ENCODE peak calls at places on chromosomes 1 and 21, in four cellular contexts. M is tibial nerve, O is HCT116, I is cardiac muscle cell. Q is an unnamed sample.

GRCh38 chr1:233337505-233337904 is 10.0 kb downstream of the MAP3K21 start:
- DNase-seq in M (no peak), O (no peak), I (no peak), Q (no peak)

GRCh38 chr1:67650061-67650460 is 34.9 kb upstream of the GADD45A start:
- DNase-seq in M (no peak), O (no peak), I (no peak), Q (no peak)

GRCh38 chr1:34500451-34500850 is 254.4 kb upstream of the GJB5 start:
- DNase-seq in I (peak; percentile 2), O (no peak), M (no peak), Q (peak; percentile 93)

GRCh38 chr1:232788235-232788872 is 16.9 kb upstream of the MAP10 start:
- DNase-seq in M (no peak), O (no peak), I (no peak), Q (no peak)

GRCh38 chr1:152928671-152929070 is 18.3 kb upstream of the SPRR5 start:
- DNase-seq in I (no peak), M (no peak), O (no peak), Q (no peak)

GRCh38 chr1:235075121-235075954 is 53.3 kb downstream of the TOMM20 start:
- DNase-seq in M (peak; percentile 41), O (no peak), I (peak; percentile 85), Q (no peak)

GRCh38 chr1:243236604-243237252 is 18.4 kb downstream of the CEP170 start:
- DNase-seq in I (no peak), O (no peak), M (no peak), Q (no peak)

GRCh38 chr1:231226161-231226560 is 14.9 kb upstream of the GNPAT start:
- DNase-seq in M (no peak), I (no peak), O (no peak), Q (no peak)

GRCh38 chr1:201964266-201964665 is 9.0 kb downstream of the TIMM17A start:
- DNase-seq in M (no peak), O (no peak), I (no peak), Q (no peak)

GRCh38 chr1:7896994-7897393 is 43.6 kb downstream of the TNFRSF9 start:
- DNase-seq in I (no peak), O (no peak), M (no peak), Q (no peak)

GRCh38 chr1:22119626-22120468 is 23.1 kb downstream of the WNT4 start:
- DNase-seq in M (no peak), I (no peak), O (no peak), Q (no peak)

GRCh38 chr1:77282187-77282865 is 507 bp downstream of the AK5 start:
- DNase-seq in M (no peak), I (no peak), O (no peak), Q (peak; percentile 49)

GRCh38 chr1:233635765-233636502 is 22.0 kb downstream of the KCNK1 start:
- DNase-seq in M (no peak), O (peak; percentile 40), I (peak; percentile 9), Q (no peak)

GRCh38 chr1:177255411-177255810 is 84.7 kb downstream of the BRINP2 start:
- DNase-seq in I (no peak), O (no peak), M (no peak), Q (no peak)

GRCh38 chr1:201169203-201169602 is 14.9 kb upstream of the TMEM9 start:
- DNase-seq in M (no peak), O (no peak), I (no peak), Q (no peak)

GRCh38 chr1:67682659-67683197 is 2.3 kb upstream of the GADD45A start:
- DNase-seq in O (no peak), I (peak; percentile 82), M (no peak), Q (no peak)

GRCh38 chr1:26993237-26994019 is at the start of gene TRNP1:
- DNase-seq in M (peak; percentile 61), I (peak; percentile 82), O (no peak), Q (peak; percentile 84)

GRCh38 chr1:83694449-83694848 is 304.5 kb downstream of the TTLL7 start:
- DNase-seq in O (no peak), I (no peak), M (no peak), Q (no peak)

GRCh38 chr1:207316141-207316540 is 5.3 kb upstream of the CD55 start:
- DNase-seq in O (no peak), I (no peak), M (no peak), Q (no peak)

GRCh38 chr1:109243860-109244552 is 5.3 kb upstream of the CELSR2 start:
- DNase-seq in O (no peak), I (no peak), M (no peak), Q (no peak)

GRCh38 chr21:42644223-42645208 is 8.9 kb upstream of the PDE9A start:
- DNase-seq in M (no peak), I (no peak), O (no peak), Q (no peak)

GRCh38 chr1:22619252-22619651 is 17.2 kb upstream of the C1QA start:
- DNase-seq in M (no peak), O (no peak), I (no peak), Q (no peak)

GRCh38 chr1:221439008-221439733 is 302.7 kb downstream of the DUSP10 start:
- DNase-seq in I (peak; percentile 51), O (peak; percentile 86), M (no peak), Q (no peak)

GRCh38 chr1:43573066-43573799 is 42.5 kb downstream of the PTPRF start:
- DNase-seq in I (no peak), O (no peak), M (no peak), Q (no peak)

GRCh38 chr1:62882161-62882560 is 98.2 kb downstream of the ATG4C start:
- DNase-seq in I (no peak), O (no peak), M (no peak), Q (no peak)

GRCh38 chr1:27098447-27099153 is 56.3 kb downstream of the SLC9A1 start:
- DNase-seq in M (no peak), O (no peak), I (no peak), Q (no peak)

GRCh38 chr1:191707288-191707687 is 451.0 kb upstream of the RGS18 start:
- DNase-seq in M (no peak), I (peak; percentile 5), O (no peak), Q (no peak)

GRCh38 chr1:26857473-26857872 is 5.5 kb upstream of the SFN start:
- DNase-seq in I (no peak), M (no peak), O (no peak), Q (no peak)

GRCh38 chr1:101444381-101444780 is 207.6 kb downstream of the S1PR1 start:
- DNase-seq in M (no peak), O (no peak), I (no peak), Q (no peak)

GRCh38 chr1:218451415-218451814 is 106.3 kb downstream of the TGFB2 start:
- DNase-seq in M (no peak), O (no peak), I (no peak), Q (no peak)

GRCh38 chr1:41484881-41485280 is 398 bp upstream of the EDN2 start:
- DNase-seq in O (no peak), I (no peak), M (no peak), Q (no peak)

GRCh38 chr1:163048970-163049680 is 20.0 kb upstream of the RGS4 start:
- DNase-seq in M (no peak), O (no peak), I (no peak), Q (no peak)

GRCh38 chr1:209748620-209749019 is 7.2 kb upstream of the TRAF3IP3 start:
- DNase-seq in I (no peak), M (no peak), O (no peak), Q (no peak)

GRCh38 chr1:173771536-173771935 is 52.9 kb upstream of the DARS2 start:
- DNase-seq in I (no peak), O (no peak), M (no peak), Q (no peak)

DNA sequence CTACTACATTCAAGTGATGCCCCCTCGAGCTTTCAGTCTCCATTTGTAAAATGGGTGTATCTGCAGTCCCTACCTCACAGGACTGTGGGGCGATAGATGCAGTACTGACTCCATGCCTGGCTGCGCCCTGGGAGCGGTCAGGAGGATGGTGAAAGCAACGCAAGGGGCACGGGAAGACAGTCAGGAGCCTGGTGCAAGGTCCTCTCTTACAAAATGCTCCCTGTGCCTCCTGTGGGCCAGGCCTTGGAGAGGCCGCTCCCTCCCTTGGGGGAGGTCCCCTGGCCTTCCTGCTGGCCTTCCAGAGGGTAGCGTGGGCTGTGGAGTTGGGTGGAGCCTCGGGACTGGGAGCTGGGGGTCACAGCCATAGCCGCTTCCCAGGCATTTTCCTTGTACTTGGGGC is 21.6 kb downstream of the FAM151A start:
- DNase-seq in I (no peak), O (no peak), M (no peak), Q (no peak)
- TF ChIP-seq CTCF in I (no peak), O (no peak), M (no peak), Q (no peak)

GRCh38 chr21:36879827-36880226 is 86.6 kb downstream of the HLCS start:
- DNase-seq in O (no peak), I (no peak), M (no peak), Q (no peak)

GRCh38 chr21:36882776-36883175 is 83.7 kb downstream of the HLCS start:
- DNase-seq in M (no peak), I (no peak), O (no peak), Q (no peak)

GRCh38 chr21:36887983-36888382 is 78.5 kb downstream of the HLCS start:
- DNase-seq in I (no peak), M (no peak), O (no peak), Q (no peak)

GRCh38 chr21:36881223-36881622 is 85.2 kb downstream of the HLCS start:
- DNase-seq in I (peak; percentile 31), O (no peak), M (no peak), Q (no peak)

GRCh38 chr21:36883532-36884486 is 82.7 kb downstream of the HLCS start:
- DNase-seq in I (no peak), M (no peak), O (no peak), Q (no peak)
- TF ChIP-seq CTCF in I (no peak), M (no peak), O (no peak), Q (no peak)

DNA sequence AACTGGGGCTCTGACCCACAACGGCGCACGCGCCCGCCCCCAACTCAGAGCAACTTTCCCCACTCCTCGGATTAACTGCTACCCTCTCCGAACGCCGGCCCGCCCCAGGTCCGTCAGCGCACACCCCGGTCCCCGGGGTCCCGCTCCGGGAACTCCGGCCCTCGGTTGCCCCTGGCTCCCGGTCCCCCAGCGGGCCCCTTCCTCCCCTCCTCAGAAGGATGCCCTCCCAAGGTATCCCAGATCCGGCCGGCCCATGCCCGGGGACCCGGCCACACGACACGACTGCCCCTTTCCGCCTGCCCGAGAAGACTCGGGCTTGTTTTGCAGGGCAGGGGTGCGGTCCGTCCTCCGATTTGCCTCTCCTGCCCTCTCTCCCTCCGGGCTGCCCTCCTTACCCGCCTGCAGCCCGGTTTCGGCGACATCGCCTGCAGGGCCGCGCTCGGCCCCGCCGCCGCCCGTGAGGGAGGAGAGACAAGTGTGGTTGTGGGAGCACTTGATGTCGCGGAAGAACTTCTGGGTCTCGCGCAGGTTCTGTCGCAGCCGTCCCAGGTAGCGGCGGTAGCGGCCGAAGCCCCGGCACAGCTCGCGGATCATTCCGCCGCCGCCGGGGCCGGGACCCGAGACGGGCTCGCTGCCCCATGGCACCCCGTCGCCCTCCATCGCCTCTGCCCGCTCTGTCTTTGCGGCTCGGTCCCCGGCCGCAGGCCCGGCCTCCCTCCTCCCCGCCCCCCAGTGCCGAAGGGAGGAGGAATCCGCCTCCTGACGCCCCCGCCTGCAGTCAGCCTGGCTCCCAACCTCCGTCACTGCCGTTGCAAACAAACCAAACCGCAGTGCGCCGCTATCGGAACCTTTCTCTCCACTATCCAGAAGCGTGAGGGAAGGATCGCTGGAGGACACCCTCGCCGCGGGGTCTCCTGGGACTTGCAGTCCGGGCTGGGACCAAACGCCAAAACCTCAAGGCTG is at the start of gene DSTYK:
- DNase-seq in M (peak; percentile 90), I (peak; percentile 98), O (peak; percentile 92), Q (peak; percentile 89)
- TF ChIP-seq CTCF in M (no peak), I (no peak), O (no peak), Q (no peak)

GRCh38 chr1:115036814-115037535 is 7.3 kb downstream of the TSHB start:
- DNase-seq in O (no peak), M (no peak), I (no peak), Q (no peak)

GRCh38 chr1:115035652-115036051 is 6.0 kb downstream of the TSHB start:
- DNase-seq in M (no peak), O (no peak), I (no peak), Q (no peak)

GRCh38 chr1:115041654-115042053 is 12.0 kb downstream of the TSHB start:
- DNase-seq in O (peak; percentile 46), I (peak; percentile 26), M (no peak), Q (no peak)

GRCh38 chr1:115040501-115040900 is 10.9 kb downstream of the TSHB start:
- DNase-seq in M (no peak), I (no peak), O (no peak), Q (no peak)
- TF ChIP-seq CTCF in M (no peak), I (no peak), O (peak; percentile 23), Q (no peak)

Q was measured in nephron progenitor cell.